ENCODE peak calls at places on chromosomes 2 and 18, in four cellular contexts. N, B, I and D are unnamed samples. For H3K36me3, the result is how much of the 10 kb centered on the place peaks cover.

GRCh38 chr2:39215545-39215944 is 28.2 kb downstream of the CDKL4 start:
- DNase-seq in N (no peak), B (no peak), I (no peak), D (no peak)

GRCh38 chr2:69102234-69102633 is 89.3 kb downstream of the ANTXR1 start:
- DNase-seq in N (no peak), B (no peak), I (no peak), D (no peak)

GRCh38 chr18:36568487-36568886 is 260.3 kb downstream of the TPGS2 start:
- DNase-seq in N (no peak), B (peak), I (no peak), D (no peak)

GRCh38 chr2:47534179-47534919 is 131.4 kb downstream of the MSH2 start:
- DNase-seq in N (no peak), B (no peak), I (peak), D (no peak)

GRCh38 chr2:100272848-100273329 is 49.4 kb downstream of the LONRF2 start:
- DNase-seq in N (no peak), B (no peak), I (no peak), D (no peak)

GRCh38 chr2:230888824-230889400 is 24.2 kb downstream of the ITM2C start:
- DNase-seq in N (no peak), B (no peak), I (no peak), D (no peak)

GRCh38 chr18:37398248-37398920 is 167.2 kb downstream of the CELF4 start:
- DNase-seq in N (no peak), B (no peak), I (no peak), D (no peak)

GRCh38 chr2:240995041-240995960 is 3.1 kb upstream of the SNED1 start:
- DNase-seq in N (peak), B (no peak), I (no peak), D (peak)

GRCh38 chr2:158914731-158915130 is 53.7 kb upstream of the TANC1 start:
- DNase-seq in N (no peak), B (no peak), I (no peak), D (no peak)

GRCh38 chr2:60394467-60394866 is 159.0 kb downstream of the BCL11A start:
- DNase-seq in N (no peak), B (no peak), I (no peak), D (no peak)

GRCh38 chr2:177393381-177393780 is 808 bp downstream of the AGPS start:
- DNase-seq in N (no peak), B (no peak), I (no peak), D (no peak)

GRCh38 chr2:1632006-1632348 is 112.3 kb downstream of the PXDN start:
- DNase-seq in N (no peak), B (no peak), I (no peak), D (no peak)

DNA sequence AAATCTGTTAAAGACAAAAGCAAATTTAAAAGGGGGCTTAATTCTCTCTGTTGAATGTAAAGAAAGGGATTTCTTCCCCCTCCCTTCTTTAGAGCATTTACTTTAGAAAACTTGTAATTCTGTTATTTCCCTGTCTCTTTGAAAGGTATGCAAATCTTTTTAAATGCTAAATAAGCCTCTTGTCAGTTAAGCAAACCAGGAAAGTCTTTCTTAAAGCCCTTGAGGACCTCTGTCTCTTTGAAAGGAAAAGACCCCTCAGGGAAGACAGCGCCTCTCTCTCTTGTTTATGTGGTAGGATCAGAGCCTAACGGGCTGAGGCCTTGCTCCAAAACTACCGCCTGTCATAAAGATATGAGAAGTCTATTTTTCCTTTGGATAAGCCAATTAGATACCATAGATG is 139.9 kb upstream of the CDH7 start:
- DNase-seq in N (no peak), B (no peak), I (peak), D (peak)
- H3K4me3 ChIP-seq in N (no peak), B (no peak), I (no peak), D (no peak)

DNA sequence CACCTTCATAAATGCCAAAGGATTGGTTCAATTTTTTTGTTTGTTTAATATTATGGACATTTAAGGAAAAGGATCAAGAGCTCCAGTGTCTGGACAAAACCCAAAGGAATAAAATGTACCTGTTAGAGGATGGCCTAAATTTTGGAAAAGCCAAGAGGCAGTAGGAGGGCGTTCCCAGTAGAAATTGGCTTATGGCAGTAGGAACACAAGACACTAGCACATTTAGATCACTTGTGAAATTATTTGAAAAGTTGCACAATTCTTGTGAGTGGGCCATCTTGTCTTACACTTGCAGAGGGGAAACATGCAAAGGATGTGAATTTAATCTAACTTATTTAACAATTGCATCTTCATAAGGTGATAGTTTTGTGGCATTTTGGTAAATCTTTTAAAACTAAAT is 3.2 kb downstream of the BZW1 start:
- DNase-seq in N (no peak), B (no peak), I (no peak), D (no peak)
- H3K36me3 ChIP-seq in N (half or more), B (half or more), I (under half), D (half or more)

GRCh38 chr18:499351-500229 is 911 bp downstream of the COLEC12 start:
- DNase-seq in N (no peak), B (peak), I (no peak), D (no peak)
- H3K4me3 ChIP-seq in N (peak), B (peak), I (peak), D (no peak)

GRCh38 chr18:741931-742512 is 29.6 kb upstream of the ENOSF1 start:
- DNase-seq in N (no peak), B (peak), I (no peak), D (no peak)
- H3K36me3 ChIP-seq in N (under half), B (half or more), I (under half), D (under half)

DNA sequence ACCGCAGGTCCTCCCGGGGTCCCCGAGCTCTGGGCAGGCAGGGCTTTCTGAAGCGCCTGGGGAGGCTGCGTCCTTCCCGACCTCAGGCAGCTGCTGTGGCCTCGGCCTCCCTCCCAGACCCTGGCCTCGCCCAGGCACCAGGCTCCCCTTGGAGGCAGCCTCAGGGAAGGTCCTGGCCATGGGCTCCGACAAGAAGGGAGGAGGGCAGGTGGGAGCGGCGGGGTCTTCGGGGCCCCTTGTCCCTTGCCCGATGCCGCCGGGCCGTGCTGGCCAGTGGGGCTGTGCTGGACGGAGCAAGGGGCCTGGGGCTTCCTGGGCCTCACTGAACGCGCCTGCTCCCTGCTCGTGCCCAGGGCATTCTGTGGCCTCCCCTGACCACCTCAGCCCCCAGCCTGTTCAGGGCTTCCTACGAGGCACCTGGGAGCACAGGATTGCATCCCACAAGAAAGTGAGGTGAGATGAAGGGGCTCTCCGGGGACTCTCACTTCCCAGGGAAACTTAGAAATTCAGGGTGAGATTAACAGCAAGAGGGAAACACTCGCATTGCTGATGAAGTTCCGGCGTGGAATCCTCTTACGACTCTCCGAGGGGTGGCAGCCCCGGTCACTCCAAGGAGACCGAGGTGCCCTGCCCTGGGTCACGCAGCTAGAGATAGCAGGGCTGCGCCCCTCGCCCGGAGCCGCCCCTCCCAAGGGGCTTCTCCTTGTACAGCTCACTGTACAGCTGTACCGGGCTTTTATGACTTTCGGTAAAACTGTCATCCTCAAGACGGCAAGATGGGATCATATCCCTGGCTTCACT is 792 bp downstream of the MFSD2B start:
- DNase-seq in N (no peak), B (no peak), I (no peak), D (no peak)
- H3K4me3 ChIP-seq in N (no peak), B (no peak), I (peak), D (no peak)

GRCh38 chr18:76878426-76878825 is 56.1 kb downstream of the ZNF236 start:
- DNase-seq in N (no peak), B (no peak), I (no peak), D (no peak)

GRCh38 chr18:76873311-76873710 is 51.0 kb downstream of the ZNF236 start:
- DNase-seq in N (no peak), B (no peak), I (no peak), D (no peak)

GRCh38 chr18:76875390-76876330 is 53.3 kb downstream of the ZNF236 start:
- DNase-seq in N (no peak), B (peak), I (peak), D (peak)

GRCh38 chr18:76873713-76874112 is 51.4 kb downstream of the ZNF236 start:
- DNase-seq in N (no peak), B (no peak), I (no peak), D (no peak)

DNA sequence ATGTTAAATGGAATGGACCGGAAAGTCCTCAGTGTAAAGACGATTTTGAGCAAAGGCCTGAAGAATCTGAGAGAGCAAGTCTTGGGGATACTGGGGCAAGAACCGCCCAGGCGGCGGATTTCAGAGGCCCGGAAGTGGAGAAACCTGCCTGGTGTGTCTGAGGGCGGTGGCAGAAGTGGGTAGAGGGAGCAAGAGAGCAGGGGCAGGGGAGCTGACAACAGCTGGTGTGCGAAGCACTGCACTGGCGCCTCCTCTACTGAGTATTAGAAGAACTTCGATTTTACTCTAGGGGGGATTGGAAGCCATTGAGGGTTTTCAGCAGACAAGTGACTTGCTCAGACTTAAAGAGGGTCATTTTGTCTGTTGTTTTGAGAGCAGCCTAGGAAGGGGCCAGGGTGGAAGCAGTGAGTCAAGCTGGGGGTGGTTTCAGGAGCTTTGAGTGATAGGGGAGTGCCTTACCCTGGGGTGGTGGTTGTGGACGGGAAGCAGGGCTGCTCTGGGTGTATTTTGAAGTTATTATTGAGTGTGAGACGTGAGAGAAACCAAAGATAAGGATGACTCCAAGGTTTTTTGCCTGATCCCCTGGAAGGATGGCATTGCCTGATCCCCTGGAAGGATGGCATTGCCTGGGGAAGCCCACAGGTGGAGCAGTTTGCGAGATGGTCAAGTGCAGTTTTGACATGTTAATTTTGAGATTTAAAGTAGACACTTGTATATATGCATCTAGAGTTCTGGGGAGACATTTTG is 52.5 kb downstream of the ZNF236 start:
- DNase-seq in N (no peak), B (no peak), I (no peak), D (no peak)
- H3K36me3 ChIP-seq in N (under half), B (under half), I (under half), D (under half)

GRCh38 chr2:102736174-102736606 is 25.6 kb upstream of the TMEM182 start:
- DNase-seq in N (no peak), B (no peak), I (peak), D (peak)
- H3K4me3 ChIP-seq in N (peak), B (peak), I (peak), D (peak)

GRCh38 chr2:84441505-84441904 is 17.6 kb downstream of the SUCLG1 start:
- DNase-seq in N (no peak), B (no peak), I (no peak), D (no peak)
- H3K36me3 ChIP-seq in N (half or more), B (under half), I (under half), D (half or more)

GRCh38 chr2:153477096-153477555 is 1.4 kb downstream of the RPRM start:
- DNase-seq in N (no peak), B (peak), I (no peak), D (peak)
- H3K4me3 ChIP-seq in N (peak), B (peak), I (peak), D (peak)

DNA sequence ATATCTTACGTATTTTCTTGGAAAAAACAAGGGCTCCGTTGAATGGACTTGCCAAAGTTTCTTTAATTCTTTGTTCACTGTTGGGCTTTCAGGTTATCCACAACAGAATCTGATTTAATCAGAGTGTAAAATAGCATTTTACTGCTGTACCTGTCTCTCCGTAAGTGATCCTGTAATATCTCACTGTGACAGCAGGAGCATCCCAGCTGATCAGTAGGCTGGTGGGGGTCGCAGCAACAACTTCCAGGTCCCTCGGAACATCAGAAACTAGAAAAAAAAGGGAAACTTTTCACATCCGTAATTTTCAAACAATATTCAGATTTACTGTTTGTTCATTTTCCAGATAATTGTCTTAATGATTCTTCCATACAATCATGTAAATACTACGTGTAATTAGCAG is 51.2 kb downstream of the FN1 start:
- DNase-seq in N (no peak), B (no peak), I (no peak), D (no peak)
- H3K36me3 ChIP-seq in N (half or more), B (under half), I (under half), D (under half)